ENCODE peak calls at places on chromosomes 11 and 22, in ten cellular contexts. One of them, this sample, is unnamed.

GRCh38 chr22:43118953-43119458 is 8.5 kb downstream of the BIK start:
- DNase-seq in GM12864: peak
- DNase-seq in body of pancreas: no peak
- DNase-seq in HCT116: no peak
- DNase-seq in heart right ventricle: no peak
- DNase-seq in fibroblast of mammary gland: peak
- DNase-seq in astrocyte of the cerebellum: no peak
- DNase-seq in fibroblast of the aortic adventitia: peak
- DNase-seq in HL-60: no peak
- DNase-seq in fibroblast of lung: no peak
- DNase-seq in this sample: no peak

GRCh38 chr11:3686751-3687150 is 15.6 kb upstream of the CHRNA10 start:
- DNase-seq in GM12864: no peak
- DNase-seq in body of pancreas: no peak
- DNase-seq in HCT116: no peak
- DNase-seq in heart right ventricle: no peak
- DNase-seq in fibroblast of mammary gland: peak
- DNase-seq in astrocyte of the cerebellum: no peak
- DNase-seq in fibroblast of the aortic adventitia: no peak
- DNase-seq in HL-60: no peak
- DNase-seq in fibroblast of lung: no peak
- DNase-seq in this sample: peak

GRCh38 chr11:106061936-106062591 is 15.1 kb downstream of the KBTBD3 start:
- DNase-seq in GM12864: no peak
- DNase-seq in body of pancreas: no peak
- DNase-seq in HCT116: no peak
- DNase-seq in heart right ventricle: no peak
- DNase-seq in fibroblast of mammary gland: no peak
- DNase-seq in astrocyte of the cerebellum: no peak
- DNase-seq in fibroblast of the aortic adventitia: no peak
- DNase-seq in HL-60: no peak
- DNase-seq in fibroblast of lung: no peak
- DNase-seq in this sample: no peak

GRCh38 chr11:111272420-111272819 is 25.9 kb upstream of the POU2AF3 start:
- DNase-seq in GM12864: no peak
- DNase-seq in body of pancreas: no peak
- DNase-seq in HCT116: no peak
- DNase-seq in heart right ventricle: no peak
- DNase-seq in fibroblast of mammary gland: no peak
- DNase-seq in astrocyte of the cerebellum: no peak
- DNase-seq in fibroblast of the aortic adventitia: no peak
- DNase-seq in HL-60: no peak
- DNase-seq in fibroblast of lung: no peak
- DNase-seq in this sample: no peak

GRCh38 chr11:46380340-46381045 is 976 bp upstream of the MDK start:
- DNase-seq in GM12864: no peak
- DNase-seq in body of pancreas: peak
- DNase-seq in HCT116: no peak
- DNase-seq in heart right ventricle: peak
- DNase-seq in fibroblast of mammary gland: peak
- DNase-seq in astrocyte of the cerebellum: no peak
- DNase-seq in fibroblast of the aortic adventitia: no peak
- DNase-seq in HL-60: peak
- DNase-seq in fibroblast of lung: peak
- DNase-seq in this sample: no peak

GRCh38 chr11:76604652-76605241 is 65.8 kb downstream of the LRRC32 start:
- DNase-seq in GM12864: no peak
- DNase-seq in body of pancreas: peak
- DNase-seq in HCT116: no peak
- DNase-seq in heart right ventricle: peak
- DNase-seq in fibroblast of mammary gland: peak
- DNase-seq in astrocyte of the cerebellum: peak
- DNase-seq in fibroblast of the aortic adventitia: peak
- DNase-seq in HL-60: no peak
- DNase-seq in fibroblast of lung: peak
- DNase-seq in this sample: no peak

GRCh38 chr11:46386674-46387073 is 4.9 kb downstream of the CHRM4 start:
- DNase-seq in GM12864: no peak
- DNase-seq in body of pancreas: no peak
- DNase-seq in HCT116: no peak
- DNase-seq in heart right ventricle: no peak
- DNase-seq in fibroblast of mammary gland: peak
- DNase-seq in astrocyte of the cerebellum: no peak
- DNase-seq in fibroblast of the aortic adventitia: no peak
- DNase-seq in HL-60: no peak
- DNase-seq in fibroblast of lung: no peak
- DNase-seq in this sample: peak

GRCh38 chr11:83694191-83694905 is 408.2 kb upstream of the CCDC90B start:
- DNase-seq in GM12864: no peak
- DNase-seq in body of pancreas: no peak
- DNase-seq in HCT116: no peak
- DNase-seq in heart right ventricle: no peak
- DNase-seq in fibroblast of mammary gland: peak
- DNase-seq in astrocyte of the cerebellum: no peak
- DNase-seq in fibroblast of the aortic adventitia: no peak
- DNase-seq in HL-60: no peak
- DNase-seq in fibroblast of lung: no peak
- DNase-seq in this sample: no peak

GRCh38 chr22:24925586-24926427 is 20.7 kb downstream of the LHFPL7 start:
- DNase-seq in GM12864: no peak
- DNase-seq in body of pancreas: no peak
- DNase-seq in HCT116: no peak
- DNase-seq in heart right ventricle: no peak
- DNase-seq in fibroblast of mammary gland: no peak
- DNase-seq in astrocyte of the cerebellum: no peak
- DNase-seq in fibroblast of the aortic adventitia: no peak
- DNase-seq in HL-60: no peak
- DNase-seq in fibroblast of lung: no peak
- DNase-seq in this sample: no peak

DNA sequence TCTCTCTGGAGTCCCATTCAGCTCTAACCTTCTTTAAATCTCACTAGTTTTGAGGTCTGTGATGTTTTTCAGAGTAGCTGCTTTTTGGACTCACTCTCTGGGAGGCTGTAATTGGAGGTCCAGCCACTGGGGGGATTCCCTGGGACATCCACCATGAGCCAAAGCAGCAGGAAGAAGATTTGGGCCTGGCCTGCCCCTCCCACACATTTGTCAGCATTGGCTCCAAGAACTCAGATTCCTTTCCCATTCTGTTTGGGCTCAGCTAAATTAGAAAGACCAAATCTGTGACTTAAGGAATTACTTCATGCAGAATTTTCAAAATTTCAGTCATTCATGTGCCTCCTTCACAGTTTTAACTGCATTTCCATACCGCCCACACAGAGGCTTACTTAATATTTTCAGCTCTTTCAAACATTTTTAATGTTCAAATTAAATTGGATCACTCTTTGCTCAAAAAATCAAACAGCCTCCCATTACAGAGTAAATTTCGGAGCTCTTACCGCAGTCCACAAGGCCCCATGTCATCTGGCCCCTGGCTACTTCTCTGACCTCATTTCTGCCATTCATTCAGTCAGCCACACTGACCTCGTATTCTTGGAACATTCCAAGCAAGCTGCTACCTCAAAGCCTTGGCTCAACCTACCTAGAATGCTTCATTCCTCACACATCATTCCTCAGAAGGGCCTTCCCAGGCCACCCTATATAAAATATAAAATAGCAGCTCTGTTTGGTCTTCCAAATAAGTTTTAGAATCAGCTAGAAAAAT is 54.5 kb upstream of the RRAS2 start:
- DNase-seq in GM12864: no peak
- DNase-seq in body of pancreas: peak
- DNase-seq in HCT116: no peak
- DNase-seq in heart right ventricle: no peak
- DNase-seq in fibroblast of mammary gland: peak
- DNase-seq in astrocyte of the cerebellum: peak
- DNase-seq in fibroblast of the aortic adventitia: peak
- DNase-seq in HL-60: no peak
- DNase-seq in fibroblast of lung: peak
- DNase-seq in this sample: no peak
- TF ChIP-seq CTCF in GM12864: peak
- TF ChIP-seq CTCF in body of pancreas: no peak
- TF ChIP-seq CTCF in HCT116: peak
- TF ChIP-seq CTCF in heart right ventricle: no peak
- TF ChIP-seq CTCF in fibroblast of mammary gland: peak
- TF ChIP-seq CTCF in astrocyte of the cerebellum: peak
- TF ChIP-seq CTCF in fibroblast of the aortic adventitia: peak
- TF ChIP-seq CTCF in HL-60: no peak
- TF ChIP-seq CTCF in fibroblast of lung: peak
- TF ChIP-seq CTCF in this sample: no peak

DNA sequence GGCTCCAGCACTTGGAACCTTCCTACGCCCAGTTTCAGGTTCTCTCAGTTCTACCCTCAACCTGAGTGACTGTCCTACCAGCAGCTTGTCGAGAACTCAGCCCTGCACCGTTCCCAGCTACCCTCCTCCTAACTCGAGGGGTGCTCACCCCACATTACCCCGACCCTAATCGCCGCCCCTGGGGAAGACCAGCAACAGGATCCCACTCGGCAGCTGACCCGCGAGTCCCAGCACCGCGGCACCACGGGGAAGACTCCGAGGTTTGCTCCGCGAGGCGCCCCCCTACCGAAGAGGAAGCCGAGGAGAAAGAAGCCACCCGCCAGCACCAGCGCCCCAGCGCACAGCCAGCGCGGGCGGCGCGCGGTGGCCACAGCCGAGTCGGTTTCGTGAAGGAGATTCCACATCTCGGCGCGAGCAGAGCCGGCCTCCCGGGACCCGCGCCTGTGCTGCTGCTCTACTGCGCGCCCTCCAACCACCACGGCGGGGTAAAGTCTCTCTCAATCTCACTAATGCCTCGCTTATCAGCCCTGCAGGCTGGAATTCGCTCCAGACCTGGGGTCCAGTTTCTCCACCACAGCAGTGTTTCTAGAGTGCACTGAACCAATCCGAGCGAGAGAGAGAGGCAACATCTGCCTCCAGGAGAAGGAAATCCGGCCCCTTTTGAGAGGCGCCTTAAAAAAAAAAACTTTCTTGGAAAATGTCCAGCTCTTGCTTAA is at the start of gene FOLH1:
- DNase-seq in GM12864: no peak
- DNase-seq in body of pancreas: peak
- DNase-seq in HCT116: no peak
- DNase-seq in heart right ventricle: peak
- DNase-seq in fibroblast of mammary gland: peak
- DNase-seq in astrocyte of the cerebellum: no peak
- DNase-seq in fibroblast of the aortic adventitia: no peak
- DNase-seq in HL-60: peak
- DNase-seq in fibroblast of lung: peak
- DNase-seq in this sample: peak
- H3K4me3 ChIP-seq in GM12864: no peak
- H3K4me3 ChIP-seq in body of pancreas: peak
- H3K4me3 ChIP-seq in HCT116: no peak
- H3K4me3 ChIP-seq in heart right ventricle: peak
- H3K4me3 ChIP-seq in fibroblast of mammary gland: peak
- H3K4me3 ChIP-seq in astrocyte of the cerebellum: peak
- H3K4me3 ChIP-seq in fibroblast of the aortic adventitia: no peak
- H3K4me3 ChIP-seq in HL-60: peak
- H3K4me3 ChIP-seq in fibroblast of lung: peak
- H3K4me3 ChIP-seq in this sample: peak

GRCh38 chr11:132464939-132465338 is 1067.4 kb downstream of the OPCML start:
- DNase-seq in GM12864: no peak
- DNase-seq in body of pancreas: no peak
- DNase-seq in HCT116: no peak
- DNase-seq in heart right ventricle: no peak
- DNase-seq in fibroblast of mammary gland: no peak
- DNase-seq in astrocyte of the cerebellum: no peak
- DNase-seq in fibroblast of the aortic adventitia: no peak
- DNase-seq in HL-60: no peak
- DNase-seq in fibroblast of lung: no peak
- DNase-seq in this sample: no peak
- TF ChIP-seq CTCF in GM12864: no peak
- TF ChIP-seq CTCF in body of pancreas: no peak
- TF ChIP-seq CTCF in HCT116: no peak
- TF ChIP-seq CTCF in heart right ventricle: no peak
- TF ChIP-seq CTCF in fibroblast of mammary gland: no peak
- TF ChIP-seq CTCF in astrocyte of the cerebellum: peak
- TF ChIP-seq CTCF in fibroblast of the aortic adventitia: no peak
- TF ChIP-seq CTCF in HL-60: no peak
- TF ChIP-seq CTCF in fibroblast of lung: no peak
- TF ChIP-seq CTCF in this sample: no peak

DNA sequence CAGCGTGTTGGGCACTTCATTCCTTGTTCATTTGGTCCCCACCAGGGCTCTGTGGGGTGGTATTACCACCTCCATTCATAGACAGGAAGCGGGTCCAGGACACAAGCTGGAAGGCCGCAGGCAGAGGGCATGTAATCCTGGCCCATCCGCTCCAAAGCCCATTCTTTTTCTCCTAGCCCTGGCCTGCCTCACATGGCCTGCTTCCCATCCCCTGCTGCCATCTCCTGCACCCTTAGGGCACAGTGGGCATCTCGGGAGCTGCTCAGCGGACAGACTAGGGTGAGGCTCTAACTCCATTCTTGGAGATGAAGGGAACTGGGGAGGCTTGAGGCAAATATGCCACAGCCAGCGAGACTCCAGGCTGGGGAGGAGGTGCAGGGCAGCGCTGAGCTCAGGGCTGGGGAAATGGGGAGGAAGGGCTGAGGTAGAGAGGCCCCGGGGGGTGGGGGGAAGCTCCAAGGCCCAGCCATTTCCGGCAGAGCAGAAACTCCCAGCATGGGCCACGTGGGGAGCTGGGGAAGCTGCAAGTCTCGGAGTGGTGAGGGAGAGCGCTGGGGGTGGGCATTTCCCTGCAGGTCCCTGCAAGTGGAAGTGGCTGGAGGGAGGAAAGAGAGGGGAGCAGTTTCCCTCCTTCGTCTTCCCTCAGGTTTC is 14.3 kb upstream of the BCL9L start:
- DNase-seq in GM12864: no peak
- DNase-seq in body of pancreas: no peak
- DNase-seq in HCT116: no peak
- DNase-seq in heart right ventricle: no peak
- DNase-seq in fibroblast of mammary gland: no peak
- DNase-seq in astrocyte of the cerebellum: no peak
- DNase-seq in fibroblast of the aortic adventitia: no peak
- DNase-seq in HL-60: peak
- DNase-seq in fibroblast of lung: no peak
- DNase-seq in this sample: no peak
- H3K4me3 ChIP-seq in GM12864: no peak
- H3K4me3 ChIP-seq in body of pancreas: no peak
- H3K4me3 ChIP-seq in HCT116: no peak
- H3K4me3 ChIP-seq in heart right ventricle: no peak
- H3K4me3 ChIP-seq in fibroblast of mammary gland: no peak
- H3K4me3 ChIP-seq in astrocyte of the cerebellum: no peak
- H3K4me3 ChIP-seq in fibroblast of the aortic adventitia: no peak
- H3K4me3 ChIP-seq in HL-60: no peak
- H3K4me3 ChIP-seq in fibroblast of lung: no peak
- H3K4me3 ChIP-seq in this sample: no peak